ENCODE peak calls at places on chromosomes 2 and 18, in nine cellular contexts. One of them, this sample, is unnamed.

GRCh38 chr18:47595816-47596501 is 334.5 kb downstream of the SMAD2 start:
- DNase-seq in spleen: no peak
- DNase-seq in upper lobe of left lung: no peak
- DNase-seq in heart left ventricle: no peak
- DNase-seq in pancreas: no peak
- DNase-seq in Panc1: peak; percentile 2
- DNase-seq in uterus: no peak
- DNase-seq in PC-3: peak; percentile 9
- DNase-seq in endothelial cell of umbilical vein: peak; percentile 1
- DNase-seq in this sample: peak; percentile 10

GRCh38 chr18:72830109-72830508 is 37.7 kb downstream of the NETO1 start:
- DNase-seq in endothelial cell of umbilical vein: no peak
- DNase-seq in uterus: no peak
- DNase-seq in heart left ventricle: peak; percentile 55
- DNase-seq in pancreas: no peak
- DNase-seq in Panc1: no peak
- DNase-seq in upper lobe of left lung: no peak
- DNase-seq in spleen: no peak
- DNase-seq in PC-3: peak; percentile 30
- DNase-seq in this sample: no peak

GRCh38 chr2:148645925-148646559 is 1.5 kb downstream of the EPC2 start:
- DNase-seq in uterus: peak; percentile 33
- DNase-seq in spleen: no peak
- DNase-seq in upper lobe of left lung: no peak
- DNase-seq in heart left ventricle: peak; percentile 40
- DNase-seq in PC-3: peak; percentile 85
- DNase-seq in endothelial cell of umbilical vein: peak; percentile 87
- DNase-seq in Panc1: no peak
- DNase-seq in pancreas: no peak
- DNase-seq in this sample: peak; percentile 90

GRCh38 chr2:5766051-5766450 is 73.9 kb downstream of the SOX11 start:
- DNase-seq in heart left ventricle: no peak
- DNase-seq in spleen: no peak
- DNase-seq in uterus: no peak
- DNase-seq in pancreas: no peak
- DNase-seq in PC-3: no peak
- DNase-seq in Panc1: no peak
- DNase-seq in endothelial cell of umbilical vein: no peak
- DNase-seq in upper lobe of left lung: no peak
- DNase-seq in this sample: no peak

GRCh38 chr2:144553379-144553778 is 33.5 kb upstream of the ZEB2 start:
- DNase-seq in endothelial cell of umbilical vein: peak; percentile 51
- DNase-seq in pancreas: no peak
- DNase-seq in uterus: no peak
- DNase-seq in spleen: no peak
- DNase-seq in upper lobe of left lung: no peak
- DNase-seq in PC-3: peak; percentile 92
- DNase-seq in heart left ventricle: no peak
- DNase-seq in Panc1: no peak
- DNase-seq in this sample: peak; percentile 97

GRCh38 chr2:95277246-95277906 is 3.1 kb downstream of the PROM2 start:
- DNase-seq in uterus: no peak
- DNase-seq in heart left ventricle: no peak
- DNase-seq in endothelial cell of umbilical vein: no peak
- DNase-seq in Panc1: no peak
- DNase-seq in spleen: no peak
- DNase-seq in PC-3: peak; percentile 82
- DNase-seq in upper lobe of left lung: peak; percentile 65
- DNase-seq in pancreas: peak; percentile 78
- DNase-seq in this sample: peak; percentile 57

GRCh38 chr2:223100061-223100511 is 48.1 kb downstream of the KCNE4 start:
- DNase-seq in PC-3: no peak
- DNase-seq in endothelial cell of umbilical vein: no peak
- DNase-seq in spleen: no peak
- DNase-seq in pancreas: peak; percentile 57
- DNase-seq in upper lobe of left lung: no peak
- DNase-seq in uterus: peak; percentile 79
- DNase-seq in heart left ventricle: peak; percentile 69
- DNase-seq in Panc1: no peak
- DNase-seq in this sample: no peak

GRCh38 chr18:2538236-2538635 is 33.1 kb downstream of the METTL4 start:
- DNase-seq in PC-3: no peak
- DNase-seq in pancreas: no peak
- DNase-seq in endothelial cell of umbilical vein: no peak
- DNase-seq in Panc1: no peak
- DNase-seq in uterus: no peak
- DNase-seq in heart left ventricle: no peak
- DNase-seq in upper lobe of left lung: no peak
- DNase-seq in spleen: no peak
- DNase-seq in this sample: no peak

GRCh38 chr18:63147973-63148372 is 171.6 kb downstream of the BCL2 start:
- DNase-seq in uterus: no peak
- DNase-seq in Panc1: no peak
- DNase-seq in endothelial cell of umbilical vein: no peak
- DNase-seq in spleen: no peak
- DNase-seq in heart left ventricle: no peak
- DNase-seq in upper lobe of left lung: no peak
- DNase-seq in pancreas: no peak
- DNase-seq in PC-3: no peak
- DNase-seq in this sample: no peak

GRCh38 chr18:33755918-33756590 is 178.0 kb downstream of the ASXL3 start:
- DNase-seq in spleen: no peak
- DNase-seq in uterus: no peak
- DNase-seq in endothelial cell of umbilical vein: peak; percentile 5
- DNase-seq in upper lobe of left lung: no peak
- DNase-seq in PC-3: peak; percentile 64
- DNase-seq in heart left ventricle: no peak
- DNase-seq in pancreas: no peak
- DNase-seq in Panc1: peak; percentile 81
- DNase-seq in this sample: peak; percentile 96

GRCh38 chr2:153819501-153819900 is 52.2 kb upstream of the GALNT13 start:
- DNase-seq in PC-3: peak; percentile 23
- DNase-seq in spleen: no peak
- DNase-seq in Panc1: no peak
- DNase-seq in pancreas: no peak
- DNase-seq in endothelial cell of umbilical vein: no peak
- DNase-seq in upper lobe of left lung: no peak
- DNase-seq in uterus: no peak
- DNase-seq in heart left ventricle: no peak
- DNase-seq in this sample: no peak

GRCh38 chr2:104412384-104412783 is 441.5 kb upstream of the POU3F3 start:
- DNase-seq in heart left ventricle: no peak
- DNase-seq in pancreas: no peak
- DNase-seq in Panc1: peak; percentile 12
- DNase-seq in upper lobe of left lung: no peak
- DNase-seq in PC-3: peak; percentile 50
- DNase-seq in uterus: no peak
- DNase-seq in spleen: no peak
- DNase-seq in endothelial cell of umbilical vein: no peak
- DNase-seq in this sample: peak; percentile 17
- TF ChIP-seq CTCF in heart left ventricle: peak; percentile 40
- TF ChIP-seq CTCF in pancreas: peak; percentile 33
- TF ChIP-seq CTCF in Panc1: peak; percentile 50
- TF ChIP-seq CTCF in upper lobe of left lung: peak; percentile 49
- TF ChIP-seq CTCF in PC-3: peak; percentile 67
- TF ChIP-seq CTCF in uterus: no peak
- TF ChIP-seq CTCF in spleen: no peak
- TF ChIP-seq CTCF in endothelial cell of umbilical vein: no peak
- TF ChIP-seq CTCF in this sample: peak; percentile 34

DNA sequence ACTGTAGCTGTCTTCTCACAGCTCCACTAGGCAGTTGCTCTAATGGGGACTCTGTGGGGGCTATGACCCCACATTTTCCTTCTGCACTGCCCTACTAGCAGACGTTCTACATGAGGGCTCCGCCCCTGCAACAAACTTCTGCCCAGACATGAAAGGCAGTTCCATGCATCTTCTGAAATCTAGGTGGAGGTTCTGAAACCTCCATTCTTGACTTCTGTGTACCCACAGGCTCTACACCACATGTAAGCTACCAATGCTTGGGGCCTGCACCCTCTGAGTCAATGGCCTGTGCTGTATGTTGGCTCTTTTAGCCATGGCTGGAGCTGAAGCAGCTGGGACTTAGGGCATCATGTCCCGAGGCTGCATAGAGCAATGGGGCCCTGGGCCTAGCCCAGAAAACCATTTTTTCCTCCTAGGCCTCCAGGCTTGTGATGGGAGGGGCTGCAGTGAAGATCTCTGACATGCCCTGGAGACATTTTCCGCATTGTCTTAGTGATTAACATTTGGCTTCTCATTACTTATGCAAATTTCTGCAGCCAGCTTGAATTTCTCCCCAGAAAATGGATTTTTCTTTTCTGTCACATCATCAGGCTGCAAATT is 123.0 kb downstream of the MYCN start:
- DNase-seq in PC-3: no peak
- DNase-seq in heart left ventricle: no peak
- DNase-seq in upper lobe of left lung: no peak
- DNase-seq in uterus: no peak
- DNase-seq in pancreas: no peak
- DNase-seq in endothelial cell of umbilical vein: no peak
- DNase-seq in Panc1: no peak
- DNase-seq in spleen: no peak
- DNase-seq in this sample: no peak
- H3K4me3 ChIP-seq in PC-3: no peak overlapping the region
- H3K4me3 ChIP-seq in heart left ventricle: no peak overlapping the region
- H3K4me3 ChIP-seq in upper lobe of left lung: no peak overlapping the region
- H3K4me3 ChIP-seq in uterus: no peak overlapping the region
- H3K4me3 ChIP-seq in pancreas: no peak overlapping the region
- H3K4me3 ChIP-seq in endothelial cell of umbilical vein: no peak overlapping the region
- H3K4me3 ChIP-seq in Panc1: no peak overlapping the region
- H3K4me3 ChIP-seq in spleen: no peak overlapping the region
- H3K4me3 ChIP-seq in this sample: no peak overlapping the region

GRCh38 chr2:55252830-55253229 is 16.2 kb downstream of the MTIF2 start:
- DNase-seq in uterus: no peak
- DNase-seq in pancreas: no peak
- DNase-seq in Panc1: no peak
- DNase-seq in PC-3: no peak
- DNase-seq in upper lobe of left lung: no peak
- DNase-seq in heart left ventricle: no peak
- DNase-seq in endothelial cell of umbilical vein: no peak
- DNase-seq in spleen: no peak
- DNase-seq in this sample: no peak
- H3K36me3 ChIP-seq in uterus: no peaks in the 10 kb centered on the region
- H3K36me3 ChIP-seq in pancreas: peaks cover 36% of the 10 kb centered on the region
- H3K36me3 ChIP-seq in Panc1: peaks cover 9% of the 10 kb centered on the region
- H3K36me3 ChIP-seq in PC-3: peaks cover 44% of the 10 kb centered on the region
- H3K36me3 ChIP-seq in upper lobe of left lung: peaks cover 74% of the 10 kb centered on the region
- H3K36me3 ChIP-seq in heart left ventricle: peaks cover 23% of the 10 kb centered on the region
- H3K36me3 ChIP-seq in endothelial cell of umbilical vein: peaks cover 2% of the 10 kb centered on the region
- H3K36me3 ChIP-seq in spleen: peaks cover 47% of the 10 kb centered on the region
- H3K36me3 ChIP-seq in this sample: peaks cover 9% of the 10 kb centered on the region

GRCh38 chr2:237614151-237614720 is 13.2 kb upstream of the LRRFIP1 start:
- DNase-seq in spleen: no peak
- DNase-seq in heart left ventricle: no peak
- DNase-seq in endothelial cell of umbilical vein: peak; percentile 49
- DNase-seq in uterus: no peak
- DNase-seq in PC-3: no peak
- DNase-seq in Panc1: no peak
- DNase-seq in upper lobe of left lung: no peak
- DNase-seq in pancreas: no peak
- DNase-seq in this sample: no peak
- TF ChIP-seq CTCF in spleen: no peak
- TF ChIP-seq CTCF in heart left ventricle: no peak
- TF ChIP-seq CTCF in endothelial cell of umbilical vein: peak; percentile 14
- TF ChIP-seq CTCF in uterus: no peak
- TF ChIP-seq CTCF in PC-3: no peak
- TF ChIP-seq CTCF in Panc1: no peak
- TF ChIP-seq CTCF in upper lobe of left lung: no peak
- TF ChIP-seq CTCF in pancreas: no peak
- TF ChIP-seq CTCF in this sample: no peak

DNA sequence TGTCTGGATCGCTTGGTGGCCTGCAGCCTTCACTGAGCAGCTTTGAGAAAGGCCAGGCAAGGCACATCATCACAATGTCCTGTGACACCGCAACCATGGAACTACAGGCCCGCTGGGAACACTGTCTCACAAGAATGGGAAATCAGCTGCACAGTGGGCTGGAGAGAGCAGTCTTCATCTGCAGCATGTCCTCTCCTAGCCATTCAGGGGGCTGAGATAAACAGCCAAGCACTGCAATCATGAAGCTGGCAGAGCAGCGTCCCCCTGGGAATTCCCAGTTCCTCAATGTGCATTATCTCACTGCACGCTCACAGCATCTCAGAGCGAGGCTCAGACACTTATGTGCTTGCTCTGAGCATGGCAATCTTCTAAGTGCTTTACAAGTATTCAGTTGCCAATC is 1.9 kb downstream of the CMPK2 start:
- DNase-seq in uterus: peak; percentile 15
- DNase-seq in heart left ventricle: peak; percentile 46
- DNase-seq in spleen: no peak
- DNase-seq in upper lobe of left lung: no peak
- DNase-seq in PC-3: no peak
- DNase-seq in pancreas: no peak
- DNase-seq in endothelial cell of umbilical vein: no peak
- DNase-seq in Panc1: no peak
- DNase-seq in this sample: no peak
- H3K4me3 ChIP-seq in uterus: no peak overlapping the region
- H3K4me3 ChIP-seq in heart left ventricle: peak overlapping the region; percentile 87
- H3K4me3 ChIP-seq in spleen: no peak overlapping the region
- H3K4me3 ChIP-seq in upper lobe of left lung: peak overlapping the region; percentile 87
- H3K4me3 ChIP-seq in PC-3: no peak overlapping the region
- H3K4me3 ChIP-seq in pancreas: no peak overlapping the region
- H3K4me3 ChIP-seq in endothelial cell of umbilical vein: no peak overlapping the region
- H3K4me3 ChIP-seq in Panc1: no peak overlapping the region
- H3K4me3 ChIP-seq in this sample: no peak overlapping the region

GRCh38 chr18:76956648-76957047 is 134.3 kb downstream of the ZNF236 start:
- DNase-seq in upper lobe of left lung: peak; percentile 58
- DNase-seq in PC-3: no peak
- DNase-seq in spleen: no peak
- DNase-seq in pancreas: no peak
- DNase-seq in endothelial cell of umbilical vein: no peak
- DNase-seq in heart left ventricle: no peak
- DNase-seq in uterus: no peak
- DNase-seq in Panc1: no peak
- DNase-seq in this sample: no peak
- H3K36me3 ChIP-seq in upper lobe of left lung: peaks cover 52% of the 10 kb centered on the region
- H3K36me3 ChIP-seq in PC-3: peaks cover 3% of the 10 kb centered on the region
- H3K36me3 ChIP-seq in spleen: peaks cover 39% of the 10 kb centered on the region
- H3K36me3 ChIP-seq in pancreas: peaks cover 5% of the 10 kb centered on the region
- H3K36me3 ChIP-seq in endothelial cell of umbilical vein: peaks cover 15% of the 10 kb centered on the region
- H3K36me3 ChIP-seq in heart left ventricle: peaks cover 3% of the 10 kb centered on the region
- H3K36me3 ChIP-seq in uterus: no peaks in the 10 kb centered on the region
- H3K36me3 ChIP-seq in Panc1: no peaks in the 10 kb centered on the region
- H3K36me3 ChIP-seq in this sample: peaks cover 11% of the 10 kb centered on the region

This sample was measured in bronchial epithelial cell.